ENCODE peak calls at places on chromosomes 11 and 22, in five cellular contexts. One of them, this sample, is unnamed.

GRCh38 chr11:69912161-69912910 is 93.1 kb upstream of the FGF3 start:
- DNase-seq in omental fat pad: no peak
- DNase-seq in EL: no peak
- DNase-seq in stimulated activated CD4-positive, alpha-beta T cell treated with anti-CD3 and anti-CD28 coated beads, Interleukin-15, amount 100 ng/mL, for 1 hour: no peak
- DNase-seq in kidney glomerular epithelial cell: no peak
- DNase-seq in this sample: peak

GRCh38 chr22:30856699-30857098 is 111.9 kb downstream of the MORC2 start:
- DNase-seq in omental fat pad: no peak
- DNase-seq in EL: no peak
- DNase-seq in stimulated activated CD4-positive, alpha-beta T cell treated with anti-CD3 and anti-CD28 coated beads, Interleukin-15, amount 100 ng/mL, for 1 hour: no peak
- DNase-seq in kidney glomerular epithelial cell: no peak
- DNase-seq in this sample: no peak

GRCh38 chr11:15107730-15108515 is 6.8 kb upstream of the INSC start:
- DNase-seq in omental fat pad: no peak
- DNase-seq in EL: peak
- DNase-seq in stimulated activated CD4-positive, alpha-beta T cell treated with anti-CD3 and anti-CD28 coated beads, Interleukin-15, amount 100 ng/mL, for 1 hour: no peak
- DNase-seq in kidney glomerular epithelial cell: no peak
- DNase-seq in this sample: no peak

GRCh38 chr11:123672568-123672967 is 18.1 kb upstream of the SCN3B start:
- DNase-seq in omental fat pad: no peak
- DNase-seq in EL: no peak
- DNase-seq in stimulated activated CD4-positive, alpha-beta T cell treated with anti-CD3 and anti-CD28 coated beads, Interleukin-15, amount 100 ng/mL, for 1 hour: no peak
- DNase-seq in kidney glomerular epithelial cell: no peak
- DNase-seq in this sample: no peak

GRCh38 chr11:72411623-72412532 is 22.5 kb downstream of the CLPB start:
- DNase-seq in omental fat pad: no peak
- DNase-seq in EL: no peak
- DNase-seq in stimulated activated CD4-positive, alpha-beta T cell treated with anti-CD3 and anti-CD28 coated beads, Interleukin-15, amount 100 ng/mL, for 1 hour: no peak
- DNase-seq in kidney glomerular epithelial cell: peak
- DNase-seq in this sample: no peak

GRCh38 chr11:4026389-4026788 is 68.2 kb upstream of the RRM1 start:
- DNase-seq in omental fat pad: no peak
- DNase-seq in EL: no peak
- DNase-seq in stimulated activated CD4-positive, alpha-beta T cell treated with anti-CD3 and anti-CD28 coated beads, Interleukin-15, amount 100 ng/mL, for 1 hour: no peak
- DNase-seq in kidney glomerular epithelial cell: no peak
- DNase-seq in this sample: no peak

GRCh38 chr11:72534859-72535547 is 100.7 kb upstream of the CLPB start:
- DNase-seq in omental fat pad: no peak
- DNase-seq in EL: peak
- DNase-seq in stimulated activated CD4-positive, alpha-beta T cell treated with anti-CD3 and anti-CD28 coated beads, Interleukin-15, amount 100 ng/mL, for 1 hour: no peak
- DNase-seq in kidney glomerular epithelial cell: no peak
- DNase-seq in this sample: no peak

GRCh38 chr11:103322861-103323260 is 213.6 kb downstream of the DYNC2H1 start:
- DNase-seq in omental fat pad: no peak
- DNase-seq in EL: no peak
- DNase-seq in stimulated activated CD4-positive, alpha-beta T cell treated with anti-CD3 and anti-CD28 coated beads, Interleukin-15, amount 100 ng/mL, for 1 hour: no peak
- DNase-seq in kidney glomerular epithelial cell: no peak
- DNase-seq in this sample: no peak

GRCh38 chr22:46995501-46996360 is 233.3 kb downstream of the TBC1D22A start:
- DNase-seq in omental fat pad: no peak
- DNase-seq in EL: no peak
- DNase-seq in stimulated activated CD4-positive, alpha-beta T cell treated with anti-CD3 and anti-CD28 coated beads, Interleukin-15, amount 100 ng/mL, for 1 hour: no peak
- DNase-seq in kidney glomerular epithelial cell: no peak
- DNase-seq in this sample: no peak

GRCh38 chr11:5938603-5938965 is 3.5 kb upstream of the OR56A3 start:
- DNase-seq in omental fat pad: no peak
- DNase-seq in EL: no peak
- DNase-seq in stimulated activated CD4-positive, alpha-beta T cell treated with anti-CD3 and anti-CD28 coated beads, Interleukin-15, amount 100 ng/mL, for 1 hour: no peak
- DNase-seq in kidney glomerular epithelial cell: no peak
- DNase-seq in this sample: no peak

GRCh38 chr11:46296520-46297448 is 19.3 kb downstream of the CREB3L1 start:
- DNase-seq in omental fat pad: no peak
- DNase-seq in EL: peak
- DNase-seq in stimulated activated CD4-positive, alpha-beta T cell treated with anti-CD3 and anti-CD28 coated beads, Interleukin-15, amount 100 ng/mL, for 1 hour: no peak
- DNase-seq in kidney glomerular epithelial cell: no peak
- DNase-seq in this sample: no peak

GRCh38 chr11:88555829-88556202 is 218.3 kb upstream of the CTSC start:
- DNase-seq in omental fat pad: no peak
- DNase-seq in EL: peak
- DNase-seq in stimulated activated CD4-positive, alpha-beta T cell treated with anti-CD3 and anti-CD28 coated beads, Interleukin-15, amount 100 ng/mL, for 1 hour: no peak
- DNase-seq in kidney glomerular epithelial cell: no peak
- DNase-seq in this sample: no peak

GRCh38 chr11:64268028-64268686 is 16.3 kb downstream of the BAD start:
- DNase-seq in omental fat pad: no peak
- DNase-seq in EL: no peak
- DNase-seq in stimulated activated CD4-positive, alpha-beta T cell treated with anti-CD3 and anti-CD28 coated beads, Interleukin-15, amount 100 ng/mL, for 1 hour: no peak
- DNase-seq in kidney glomerular epithelial cell: no peak
- DNase-seq in this sample: no peak